ENCODE peak calls at places on chromosomes 4 and X, in six cellular contexts. D is IMR-90, H is K562, R is A549, G is SK-N-SH, S is HepG2. F is an unnamed sample.

GRCh38 chr4:84825701-84826100 is 140.8 kb downstream of the WDFY3 start:
- DNase-seq in D (no peak), H (no peak), R (no peak), G (no peak), S (no peak), F (no peak)

GRCh38 chr4:4417886-4418285 is 31.0 kb downstream of the NSG1 start:
- DNase-seq in D (no peak), H (no peak), R (no peak), G (no peak), S (no peak), F (no peak)

GRCh38 chrX:20372533-20372932 is 105.8 kb upstream of the RPS6KA3 start:
- DNase-seq in D (no peak), H (no peak), R (peak), G (no peak), S (no peak), F (no peak)

GRCh38 chr4:40915318-40916217 is 165.8 kb downstream of the NSUN7 start:
- DNase-seq in D (peak), H (no peak), R (no peak), G (no peak), S (no peak), F (no peak)

GRCh38 chr4:90760059-90760458 is 632.9 kb downstream of the CCSER1 start:
- DNase-seq in D (no peak), H (no peak), R (no peak), G (no peak), S (no peak), F (no peak)

GRCh38 chrX:149762696-149763614 is 10.9 kb upstream of the HSFX1 start:
- DNase-seq in D (no peak), H (no peak), R (no peak), G (no peak), S (no peak), F (no peak)

GRCh38 chrX:101977091-101977490 is 45.3 kb upstream of the ZMAT1 start:
- DNase-seq in D (no peak), H (no peak), R (no peak), G (no peak), S (no peak), F (no peak)

GRCh38 chrX:153925739-153926593 is at the start of gene ARHGAP4:
- DNase-seq in D (no peak), H (peak), R (no peak), G (no peak), S (no peak), F (no peak)

GRCh38 chr4:107449611-107450369 is 270.2 kb downstream of the PAPSS1 start:
- DNase-seq in D (no peak), H (no peak), R (no peak), G (no peak), S (no peak), F (no peak)

GRCh38 chr4:176548571-176548970 is 228.8 kb downstream of the SPCS3 start:
- DNase-seq in D (peak), H (no peak), R (peak), G (no peak), S (no peak), F (no peak)

GRCh38 chr4:78811034-78811433 is 34.9 kb downstream of the BMP2K start:
- DNase-seq in D (peak), H (no peak), R (no peak), G (no peak), S (no peak), F (no peak)

GRCh38 chr4:39638358-39639239 is at the start of gene SMIM14:
- DNase-seq in D (peak), H (peak), R (peak), G (peak), S (peak), F (no peak)

GRCh38 chrX:36407886-36408285 is 488.4 kb downstream of the CFAP47 start:
- DNase-seq in D (no peak), H (no peak), R (no peak), G (no peak), S (no peak), F (no peak)

GRCh38 chr4:186792994-186793393 is 69.3 kb upstream of the FAT1 start:
- DNase-seq in D (peak), H (no peak), R (peak), G (no peak), S (no peak), F (no peak)

GRCh38 chrX:76148753-76149152 is 24.1 kb upstream of the PBDC1 start:
- DNase-seq in D (peak), H (no peak), R (peak), G (no peak), S (peak), F (peak)

GRCh38 chrX:70480660-70481018 is 36.0 kb downstream of the DLG3 start:
- DNase-seq in D (no peak), H (no peak), R (no peak), G (no peak), S (no peak), F (no peak)

GRCh38 chr4:103002551-103002950 is 17.0 kb downstream of the SLC9B1 start:
- DNase-seq in D (peak), H (no peak), R (no peak), G (no peak), S (no peak), F (no peak)

DNA sequence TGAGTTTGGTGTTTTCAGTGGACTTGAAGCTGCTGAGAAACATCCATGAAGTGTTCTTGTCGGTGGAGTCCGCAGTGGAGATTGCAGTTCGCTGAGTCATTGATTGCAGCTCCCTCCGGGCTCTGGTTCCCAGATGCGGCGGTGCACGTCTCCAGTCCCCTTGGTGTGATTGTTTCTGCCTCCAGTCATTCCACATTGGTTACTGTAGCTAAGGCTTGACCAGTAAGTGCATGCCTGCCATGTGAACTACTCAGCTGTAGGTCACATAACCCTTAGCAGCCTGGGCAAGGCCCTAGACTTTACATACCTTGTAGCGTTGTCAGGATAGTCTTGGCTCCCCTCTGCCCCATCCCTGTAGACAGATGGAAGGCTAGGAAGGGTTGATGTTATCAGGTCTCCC is 53.8 kb upstream of the CLCN4 start:
- DNase-seq in D (peak), H (no peak), R (no peak), G (no peak), S (no peak), F (no peak)
- TF ChIP-seq SMC3 in D (no peak), H (no peak), R (no peak), G (no peak), S (no peak), F (no peak)

DNA sequence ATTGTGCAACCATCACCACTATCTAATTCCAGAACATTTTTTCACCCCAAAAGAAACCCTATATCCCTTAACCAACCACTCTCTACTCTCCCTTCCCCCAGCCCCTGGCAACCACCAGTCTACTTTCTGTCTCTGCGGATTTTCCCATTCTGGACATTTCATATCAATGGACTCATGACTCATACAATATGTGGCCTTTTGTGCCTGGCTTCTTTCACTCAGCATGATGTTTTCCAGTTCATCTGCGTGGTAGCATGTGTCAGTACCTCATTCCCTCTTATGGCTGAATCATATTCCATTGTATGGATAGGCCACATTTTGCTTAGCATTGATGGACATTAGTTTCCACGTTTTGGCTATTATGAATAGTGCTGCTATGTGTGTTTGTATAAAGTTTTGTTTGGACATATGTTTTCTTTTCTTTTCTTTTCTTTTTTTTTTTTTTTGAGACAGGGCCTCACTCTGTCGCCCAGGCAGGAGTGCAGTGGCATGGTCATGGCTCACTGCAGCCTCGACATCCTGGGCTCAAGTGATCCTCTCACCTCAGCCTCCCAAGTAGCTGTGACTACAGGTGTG is 335.4 kb downstream of the BCOR start:
- DNase-seq in D (peak), H (no peak), R (no peak), G (no peak), S (no peak), F (no peak)
- TF ChIP-seq SMC3 in D (no peak), H (no peak), R (no peak), G (no peak), S (no peak), F (no peak)

DNA sequence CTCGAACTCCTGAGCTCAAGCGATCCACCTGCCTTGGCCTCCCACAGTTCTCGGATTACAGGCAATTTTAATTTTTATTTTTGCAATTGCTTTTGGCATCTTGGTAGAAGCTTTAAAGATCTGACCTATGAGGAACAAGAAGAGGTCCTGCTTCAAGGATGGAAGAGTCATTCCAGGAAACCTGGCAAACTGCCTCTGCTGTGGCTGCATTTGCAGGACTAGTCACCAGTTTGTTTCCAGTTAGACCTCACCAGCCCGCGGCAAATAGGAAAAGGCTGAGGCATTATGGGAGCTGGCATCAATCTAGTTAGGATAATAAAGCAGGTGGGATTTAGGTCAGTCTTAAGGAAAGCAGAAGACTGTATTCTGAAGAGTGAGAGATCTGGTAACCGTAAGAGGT is 51.9 kb upstream of the LAS1L start:
- DNase-seq in D (peak), H (no peak), R (no peak), G (no peak), S (no peak), F (no peak)
- TF ChIP-seq SMC3 in D (no peak), H (no peak), R (no peak), G (no peak), S (no peak), F (no peak)

GRCh38 chr4:120290553-120290952 is 223.9 kb upstream of the MAD2L1 start:
- DNase-seq in D (no peak), H (no peak), R (no peak), G (no peak), S (no peak), F (no peak)
- TF ChIP-seq SMC3 in D (no peak), H (no peak), R (no peak), G (no peak), S (no peak), F (no peak)

GRCh38 chr4:98517444-98518021 is 140.9 kb downstream of the TSPAN5 start:
- DNase-seq in D (peak), H (no peak), R (peak), G (no peak), S (peak), F (no peak)

GRCh38 chr4:98518555-98519267 is 139.7 kb downstream of the TSPAN5 start:
- DNase-seq in D (no peak), H (no peak), R (no peak), G (no peak), S (no peak), F (peak)

GRCh38 chr4:98514930-98515809 is 143.2 kb downstream of the TSPAN5 start:
- DNase-seq in D (peak), H (no peak), R (no peak), G (peak), S (no peak), F (no peak)

GRCh38 chr4:98516042-98516440 is 142.4 kb downstream of the TSPAN5 start:
- DNase-seq in D (peak), H (peak), R (peak), G (no peak), S (peak), F (no peak)

DNA sequence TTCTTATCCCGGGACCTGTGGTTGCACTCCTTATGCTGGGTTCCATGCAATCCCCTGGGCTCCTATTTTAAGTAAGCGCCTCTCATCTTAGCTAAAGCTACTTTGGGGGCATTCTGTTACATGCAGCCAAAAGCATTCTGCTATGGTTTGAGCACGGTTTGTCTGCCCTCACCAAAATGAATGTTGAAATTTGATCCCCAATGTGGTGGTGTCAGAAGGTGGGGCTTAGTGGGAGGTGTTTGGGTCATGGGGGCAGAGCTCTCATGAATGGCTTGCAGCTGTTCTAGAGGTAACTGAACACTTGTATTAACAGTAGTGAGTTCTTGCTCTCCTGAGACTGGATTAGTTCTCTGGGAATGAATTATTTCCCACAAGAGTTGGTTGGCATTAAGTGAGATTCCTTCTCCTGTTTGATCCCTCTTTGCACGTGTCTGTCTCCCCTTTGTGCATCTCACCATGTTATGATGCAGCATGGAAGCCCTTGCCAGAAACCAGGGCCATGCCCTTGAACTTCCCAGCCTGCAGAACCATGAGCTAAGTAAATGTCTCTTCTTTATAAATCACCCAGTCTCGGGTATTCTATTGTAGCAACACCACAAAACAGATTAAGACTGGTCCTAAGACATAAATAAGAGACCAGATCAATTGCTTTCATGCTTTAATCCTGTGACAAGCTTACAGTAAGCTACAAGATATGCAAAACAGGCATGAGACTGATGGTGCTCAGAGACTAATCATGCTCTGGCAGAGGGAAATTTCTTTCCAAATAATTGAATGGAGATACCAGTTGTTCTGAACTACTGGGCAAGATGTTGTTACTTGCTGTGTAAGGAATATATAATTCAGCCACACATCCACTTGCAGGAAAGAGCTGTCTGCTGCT is 141.7 kb downstream of the TSPAN5 start:
- DNase-seq in D (peak), H (no peak), R (no peak), G (no peak), S (no peak), F (no peak)
- TF ChIP-seq SMC3 in D (no peak), H (no peak), R (no peak), G (no peak), S (no peak), F (no peak)